ENCODE peak calls at places on chromosomes 11 and 22, in seven cellular contexts. K is gastrocnemius medialis, W is Peyer's patch, L is HFF-Myc, F is cardiac fibroblast, I is suprapubic skin, T is left ventricle myocardium inferior. Z is an unnamed sample.

GRCh38 chr22:49960967-49961600 is 512 bp downstream of the PIM3 start:
- DNase-seq in K (peak), W (peak), L (no peak), F (peak), I (peak), T (peak), Z (no peak)

GRCh38 chr11:64268687-64269379 is 15.6 kb downstream of the BAD start:
- DNase-seq in K (peak), W (peak), L (no peak), F (peak), I (no peak), T (peak), Z (no peak)

GRCh38 chr22:44737414-44738346 is 14.7 kb upstream of the ARHGAP8 start:
- DNase-seq in K (no peak), W (no peak), L (no peak), F (no peak), I (no peak), T (no peak), Z (no peak)

GRCh38 chr11:108269583-108269982 is 46.7 kb downstream of the ATM start:
- DNase-seq in K (no peak), W (no peak), L (no peak), F (no peak), I (no peak), T (no peak), Z (no peak)

GRCh38 chr22:47165998-47166397 is 403.5 kb downstream of the TBC1D22A start:
- DNase-seq in K (no peak), W (peak), L (no peak), F (no peak), I (peak), T (no peak), Z (no peak)

GRCh38 chr11:114058871-114059277 is 637 bp upstream of the ZBTB16 start:
- DNase-seq in K (peak), W (no peak), L (no peak), F (no peak), I (no peak), T (peak), Z (no peak)

GRCh38 chr22:28994522-28994921 is 67.1 kb downstream of the C22orf31 start:
- DNase-seq in K (no peak), W (no peak), L (no peak), F (no peak), I (no peak), T (no peak), Z (no peak)

GRCh38 chr11:65654375-65655349 is 8.1 kb downstream of the RELA start:
- DNase-seq in K (no peak), W (peak), L (no peak), F (no peak), I (no peak), T (no peak), Z (no peak)

GRCh38 chr11:42827845-42828244 is 484.0 kb upstream of the API5 start:
- DNase-seq in K (no peak), W (no peak), L (no peak), F (no peak), I (no peak), T (no peak), Z (no peak)

GRCh38 chr11:33237039-33237597 is 20.1 kb upstream of the HIPK3 start:
- DNase-seq in K (no peak), W (no peak), L (no peak), F (no peak), I (no peak), T (no peak), Z (no peak)

GRCh38 chr11:105915036-105915435 is 107.0 kb downstream of the MSANTD4 start:
- DNase-seq in K (no peak), W (no peak), L (no peak), F (no peak), I (no peak), T (no peak), Z (no peak)

GRCh38 chr11:62879554-62879953 is 1.1 kb upstream of the SLC3A2 start:
- DNase-seq in K (peak), W (no peak), L (no peak), F (peak), I (no peak), T (no peak), Z (no peak)

GRCh38 chr11:65558002-65558784 is at the start of gene LTBP3:
- DNase-seq in K (peak), W (peak), L (no peak), F (peak), I (no peak), T (peak), Z (no peak)

GRCh38 chr11:35605691-35606090 is 12.6 kb upstream of the FJX1 start:
- DNase-seq in K (no peak), W (no peak), L (peak), F (peak), I (no peak), T (peak), Z (no peak)

GRCh38 chr22:45112136-45112879 is 51.4 kb upstream of the NUP50 start:
- DNase-seq in K (no peak), W (no peak), L (no peak), F (peak), I (no peak), T (no peak), Z (no peak)

GRCh38 chr11:35064114-35064800 is 74.7 kb upstream of the CD44 start:
- DNase-seq in K (no peak), W (no peak), L (peak), F (no peak), I (no peak), T (no peak), Z (no peak)

GRCh38 chr11:9138612-9139579 is 47.5 kb upstream of the SCUBE2 start:
- DNase-seq in K (no peak), W (no peak), L (peak), F (peak), I (no peak), T (no peak), Z (peak)

GRCh38 chr11:64028398-64029115 is 7.2 kb upstream of the FLRT1 start:
- DNase-seq in K (no peak), W (no peak), L (no peak), F (peak), I (no peak), T (no peak), Z (no peak)

GRCh38 chr22:42357634-42358296 is 74.4 kb downstream of the NFAM1 start:
- DNase-seq in K (peak), W (no peak), L (no peak), F (no peak), I (no peak), T (peak), Z (no peak)

GRCh38 chr11:109747839-109748238 is 325.8 kb downstream of the C11orf87 start:
- DNase-seq in K (no peak), W (no peak), L (no peak), F (no peak), I (no peak), T (no peak), Z (no peak)

GRCh38 chr11:126366064-126366822 is 10.8 kb downstream of the ST3GAL4 start:
- DNase-seq in K (no peak), W (no peak), L (no peak), F (no peak), I (no peak), T (peak), Z (no peak)

GRCh38 chr11:73288197-73288872 is 16.2 kb downstream of the P2RY6 start:
- DNase-seq in K (no peak), W (no peak), L (no peak), F (no peak), I (no peak), T (no peak), Z (no peak)

GRCh38 chr11:128399186-128399585 is 188.2 kb downstream of the ETS1 start:
- DNase-seq in K (peak), W (no peak), L (peak), F (peak), I (no peak), T (no peak), Z (no peak)

GRCh38 chr11:133533205-133533604 is 904 bp upstream of the OPCML start:
- DNase-seq in K (no peak), W (no peak), L (no peak), F (no peak), I (no peak), T (no peak), Z (no peak)

GRCh38 chr11:76657824-76658170 is 12.8 kb downstream of the LRRC32 start:
- DNase-seq in K (no peak), W (no peak), L (no peak), F (no peak), I (peak), T (no peak), Z (no peak)

GRCh38 chr11:34356576-34356917 is 1.3 kb downstream of the ABTB2 start:
- DNase-seq in K (peak), W (peak), L (no peak), F (peak), I (no peak), T (peak), Z (no peak)

GRCh38 chr11:31940396-31941037 is 129.4 kb upstream of the PAX6 start:
- DNase-seq in K (no peak), W (no peak), L (no peak), F (peak), I (no peak), T (peak), Z (no peak)

GRCh38 chr11:10993186-10993585 is 135.3 kb upstream of the ZBED5 start:
- DNase-seq in K (no peak), W (no peak), L (no peak), F (no peak), I (no peak), T (no peak), Z (no peak)

GRCh38 chr22:29032014-29032475 is 29.6 kb downstream of the C22orf31 start:
- DNase-seq in K (no peak), W (no peak), L (no peak), F (peak), I (no peak), T (no peak), Z (no peak)

GRCh38 chr11:41612415-41612814 is 153.0 kb upstream of the LRRC4C start:
- DNase-seq in K (no peak), W (no peak), L (no peak), F (peak), I (no peak), T (no peak), Z (no peak)

GRCh38 chr22:21778705-21779363 is 43.2 kb upstream of the YPEL1 start:
- DNase-seq in K (no peak), W (no peak), L (peak), F (peak), I (no peak), T (no peak), Z (peak)

GRCh38 chr11:2776351-2777061 is 76.7 kb upstream of the KCNQ1OT1 start:
- DNase-seq in K (no peak), W (peak), L (no peak), F (no peak), I (peak), T (no peak), Z (no peak)

GRCh38 chr22:37662039-37662438 is 3.5 kb downstream of the PDXP start:
- DNase-seq in K (no peak), W (no peak), L (no peak), F (no peak), I (no peak), T (no peak), Z (no peak)

GRCh38 chr11:85767277-85767676 is 43.7 kb downstream of the SYTL2 start:
- DNase-seq in K (no peak), W (no peak), L (no peak), F (no peak), I (no peak), T (no peak), Z (peak)

GRCh38 chr22:45201678-45202332 is 38.1 kb downstream of the NUP50 start:
- DNase-seq in K (no peak), W (no peak), L (no peak), F (peak), I (no peak), T (no peak), Z (no peak)

GRCh38 chr22:43315687-43316217 is 27.4 kb downstream of the SCUBE1 start:
- DNase-seq in K (no peak), W (no peak), L (no peak), F (no peak), I (no peak), T (no peak), Z (no peak)

GRCh38 chr11:57277845-57278720 is 41.0 kb upstream of the APLNR start:
- DNase-seq in K (peak), W (peak), L (peak), F (peak), I (peak), T (peak), Z (no peak)

GRCh38 chr11:119591836-119592310 is 137.1 kb downstream of the NECTIN1 start:
- DNase-seq in K (no peak), W (no peak), L (no peak), F (no peak), I (no peak), T (no peak), Z (no peak)

DNA sequence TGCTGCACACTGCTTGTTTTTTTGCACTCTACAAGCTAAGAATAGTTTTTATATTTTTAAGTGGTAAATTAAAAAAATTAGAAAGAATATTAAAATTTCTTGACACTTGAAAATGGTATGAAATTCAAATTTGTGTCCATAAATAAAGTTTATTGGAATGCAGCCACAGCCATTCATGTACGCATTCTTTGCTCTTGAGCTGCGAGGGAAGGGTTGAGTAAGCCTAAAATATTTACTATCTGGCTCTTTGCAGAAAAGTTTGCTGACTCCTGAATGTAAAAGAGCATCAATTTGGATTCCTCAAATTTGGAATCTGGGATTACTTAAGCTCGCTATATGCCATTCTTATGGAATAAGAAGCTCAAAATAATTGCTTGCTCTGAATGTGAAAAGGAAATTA is 3.4 kb upstream of the ADAMTS8 start:
- DNase-seq in K (no peak), W (no peak), L (no peak), F (peak), I (no peak), T (no peak), Z (no peak)
- H3K4me3 ChIP-seq in K (no peak), W (no peak), L (no peak), F (no peak), I (no peak), T (no peak), Z (no peak)

DNA sequence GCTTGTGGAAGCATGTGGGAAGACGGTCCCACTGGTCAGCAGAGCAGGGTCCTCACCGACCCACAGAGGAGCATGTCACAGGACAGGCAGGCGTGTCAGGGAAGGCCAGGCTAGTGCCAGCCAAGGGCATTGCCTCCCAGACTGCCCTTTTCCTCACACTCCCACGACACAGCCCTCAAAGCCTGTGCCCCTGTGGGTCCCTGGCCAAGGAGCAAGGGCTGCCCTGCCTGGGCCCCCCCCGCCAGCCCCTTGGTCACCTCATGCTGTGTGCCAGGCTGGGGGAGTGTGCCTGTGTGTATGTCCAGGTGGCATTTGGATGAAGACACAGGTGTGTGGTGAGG is 74.7 kb downstream of the MED15 start:
- DNase-seq in K (no peak), W (no peak), L (no peak), F (no peak), I (no peak), T (peak), Z (no peak)
- TF ChIP-seq CTCF in K (no peak), W (no peak), L (no peak), F (no peak), I (no peak), T (no peak), Z (no peak)

GRCh38 chr11:12410006-12410728 is 32.8 kb downstream of the PARVA start:
- DNase-seq in K (no peak), W (no peak), L (no peak), F (peak), I (no peak), T (no peak), Z (no peak)
- H3K4me3 ChIP-seq in K (no peak), W (no peak), L (no peak), F (no peak), I (peak), T (peak), Z (no peak)

GRCh38 chr11:29530961-29531360 is 485.9 kb downstream of the KCNA4 start:
- DNase-seq in K (no peak), W (no peak), L (no peak), F (no peak), I (no peak), T (no peak), Z (no peak)

GRCh38 chr11:29527391-29527936 is 489.4 kb downstream of the KCNA4 start:
- DNase-seq in K (no peak), W (no peak), L (no peak), F (peak), I (no peak), T (no peak), Z (peak)
- TF ChIP-seq CTCF in K (no peak), W (no peak), L (no peak), F (peak), I (no peak), T (peak), Z (peak)

GRCh38 chr11:74310857-74311256 is 583 bp downstream of the P4HA3 start:
- DNase-seq in K (no peak), W (no peak), L (no peak), F (no peak), I (no peak), T (no peak), Z (no peak)
- H3K4me3 ChIP-seq in K (peak), W (peak), L (peak), F (peak), I (peak), T (peak), Z (peak)

GRCh38 chr22:25746012-25746373 is 4.0 kb downstream of the MYO18B start:
- DNase-seq in K (no peak), W (no peak), L (no peak), F (peak), I (no peak), T (no peak), Z (peak)
- TF ChIP-seq CTCF in K (no peak), W (no peak), L (no peak), F (no peak), I (no peak), T (no peak), Z (no peak)